ENCODE peak calls at places on chromosome 7, in ten cellular contexts. E is AG04450, Q is endodermal cell, I is fibroblast of villous mesenchyme, P is colonic mucosa, U is mammary epithelial cell, D is GM13977, H is adrenal gland, T is Peyer's patch, B is vagina. N is an unnamed sample.

GRCh38 chr7:35647171-35647574 is 47.8 kb downstream of the HERPUD2 start:
- DNase-seq in T (no peak), B (no peak), D (no peak), Q (peak; percentile 86), I (peak; percentile 54), H (peak; percentile 45), E (no peak), U (no peak), P (no peak), N (peak; percentile 39)

GRCh38 chr7:158569858-158570239 is 17.8 kb downstream of the PTPRN2 start:
- DNase-seq in E (no peak), H (no peak), D (no peak), P (no peak), U (no peak), I (no peak), B (no peak), Q (peak; percentile 77), T (no peak), N (no peak)

GRCh38 chr7:81439591-81439990 is 330.3 kb downstream of the HGF start:
- DNase-seq in Q (no peak), U (peak; percentile 7), E (no peak), T (no peak), B (no peak), D (no peak), H (no peak), P (no peak), I (peak; percentile 11), N (no peak)

GRCh38 chr7:49791089-49791741 is 17.8 kb downstream of the VWC2 start:
- DNase-seq in U (no peak), B (no peak), D (peak; percentile 65), Q (peak; percentile 82), P (peak; percentile 34), T (no peak), H (no peak), E (no peak), I (no peak), N (no peak)

GRCh38 chr7:80804581-80804980 is 114.3 kb downstream of the SEMA3C start:
- DNase-seq in I (no peak), U (no peak), B (no peak), H (no peak), E (no peak), Q (no peak), T (no peak), P (no peak), D (no peak), N (no peak)

GRCh38 chr7:78139335-78139734 is 340.8 kb downstream of the PHTF2 start:
- DNase-seq in I (peak; percentile 55), Q (no peak), U (no peak), P (no peak), E (no peak), D (no peak), T (no peak), B (no peak), H (peak; percentile 46), N (no peak)

GRCh38 chr7:42878303-42878702 is 33.6 kb downstream of the C7orf25 start:
- DNase-seq in E (no peak), I (no peak), T (no peak), P (no peak), U (no peak), H (no peak), B (no peak), Q (no peak), D (no peak), N (no peak)

GRCh38 chr7:68031180-68031943 is 1034.7 kb downstream of the TYW1 start:
- DNase-seq in P (no peak), U (no peak), T (no peak), I (no peak), Q (no peak), E (no peak), D (no peak), H (no peak), B (no peak), N (no peak)

GRCh38 chr7:23469150-23469960 is 936 bp downstream of the IGF2BP3 start:
- DNase-seq in U (peak; percentile 19), H (no peak), I (no peak), E (no peak), B (no peak), T (peak; percentile 52), P (no peak), Q (peak; percentile 69), D (peak; percentile 58), N (no peak)

GRCh38 chr7:82410461-82410860 is 33.1 kb downstream of the CACNA2D1 start:
- DNase-seq in T (no peak), P (no peak), U (peak; percentile 53), Q (no peak), B (no peak), I (no peak), E (no peak), H (peak; percentile 30), D (no peak), N (no peak)

GRCh38 chr7:86995814-86996213 is 63.6 kb downstream of the ELAPOR2 start:
- DNase-seq in E (no peak), H (no peak), Q (no peak), P (no peak), D (no peak), T (no peak), I (no peak), B (no peak), U (no peak), N (no peak)

GRCh38 chr7:132580717-132581285 is 4.5 kb upstream of the PLXNA4 start:
- DNase-seq in Q (peak; percentile 93), H (peak; percentile 51), D (peak; percentile 77), U (peak; percentile 39), T (peak; percentile 77), I (peak; percentile 79), P (peak; percentile 72), E (peak; percentile 36), B (peak; percentile 88), N (peak; percentile 84)

GRCh38 chr7:18896343-18896975 is 221.0 kb downstream of the TWIST1 start:
- DNase-seq in D (no peak), Q (no peak), B (no peak), U (no peak), P (no peak), I (no peak), T (no peak), H (no peak), E (no peak), N (no peak)

GRCh38 chr7:106068538-106068961 is 43.6 kb downstream of the SYPL1 start:
- DNase-seq in T (no peak), H (no peak), Q (no peak), I (no peak), B (no peak), P (no peak), E (no peak), U (no peak), D (no peak), N (no peak)

GRCh38 chr7:106068986-106069385 is 43.1 kb downstream of the SYPL1 start:
- DNase-seq in P (no peak), I (no peak), E (no peak), U (peak; percentile 62), B (no peak), Q (no peak), H (no peak), D (no peak), T (no peak), N (no peak)

GRCh38 chr7:106070201-106070551 is 41.9 kb downstream of the SYPL1 start:
- DNase-seq in D (no peak), Q (no peak), T (no peak), I (no peak), B (no peak), H (peak; percentile 49), U (peak; percentile 67), E (no peak), P (no peak), N (no peak)

GRCh38 chr7:106070567-106071254 is 41.4 kb downstream of the SYPL1 start:
- DNase-seq in Q (no peak), E (no peak), D (no peak), U (no peak), P (no peak), T (no peak), B (no peak), I (no peak), H (no peak), N (no peak)

DNA sequence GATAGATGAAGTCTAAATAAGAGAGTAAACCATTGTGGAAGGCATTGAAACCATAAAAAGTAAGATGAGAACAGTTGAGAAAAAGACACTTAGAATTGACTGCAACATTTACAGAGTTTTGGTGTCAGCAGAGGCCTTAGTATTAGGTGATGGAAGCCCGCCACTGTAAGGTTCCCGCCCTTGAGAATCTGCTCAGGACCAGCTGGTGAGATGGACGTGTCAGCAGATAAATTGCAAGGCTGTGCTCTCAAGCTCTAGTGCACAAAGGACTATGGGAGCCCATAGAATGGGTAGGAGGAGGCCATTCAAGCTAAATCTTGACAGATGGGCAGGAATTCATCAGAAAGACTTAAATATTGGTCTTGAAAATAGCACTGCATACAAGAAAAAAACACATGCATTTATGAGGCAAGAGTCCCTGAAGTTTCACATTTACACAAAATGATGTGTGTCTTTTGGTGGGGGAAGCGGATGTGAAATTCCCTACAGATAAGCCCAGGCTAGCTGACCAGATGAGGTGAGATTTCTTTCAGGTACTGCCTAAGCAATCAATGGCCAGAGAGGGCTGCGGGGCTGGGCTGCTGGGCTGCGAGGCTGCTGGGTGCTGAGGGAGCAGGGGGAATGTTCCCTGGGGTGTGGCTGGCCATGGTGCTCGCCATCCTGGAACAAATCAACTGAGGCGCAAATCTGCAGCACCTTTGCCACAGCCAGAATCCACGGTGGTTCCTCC is 42.5 kb downstream of the SYPL1 start:
- DNase-seq in T (no peak), I (no peak), E (no peak), B (no peak), H (no peak), P (no peak), D (no peak), U (no peak), Q (no peak), N (no peak)
- TF ChIP-seq CTCF in T (no peak), I (no peak), E (no peak), B (no peak), H (no peak), P (no peak), D (no peak), U (no peak), Q (no peak), N (no peak)

GRCh38 chr7:17103984-17104383 is 194.5 kb upstream of the AHR start:
- DNase-seq in U (no peak), H (no peak), B (no peak), D (no peak), Q (no peak), I (peak; percentile 4), P (no peak), T (no peak), E (no peak), N (peak; percentile 25)
- TF ChIP-seq CTCF in U (no peak), H (no peak), B (no peak), D (no peak), Q (no peak), I (no peak), P (no peak), T (no peak), E (no peak), N (no peak)

DNA sequence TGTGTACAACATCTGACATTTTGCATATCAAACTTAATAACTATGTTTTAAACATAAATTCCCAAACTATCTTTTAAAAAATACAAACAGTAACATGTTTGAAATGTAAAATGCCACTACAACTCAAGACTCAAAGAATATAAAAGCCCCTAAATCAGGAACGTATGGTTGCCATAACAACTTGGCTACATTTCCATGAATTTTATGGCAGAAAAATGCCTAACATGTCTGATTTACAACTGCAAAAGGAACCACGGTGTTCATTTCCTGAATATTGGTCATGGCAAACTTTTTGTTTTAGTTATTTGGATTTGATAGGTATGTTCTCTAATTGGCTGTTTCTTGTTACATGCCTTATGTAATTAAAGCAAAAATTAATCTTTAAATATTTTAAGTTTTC is 2.0 kb downstream of the SOSTDC1 start:
- DNase-seq in P (no peak), I (no peak), E (no peak), H (no peak), D (no peak), Q (no peak), T (no peak), B (no peak), U (no peak), N (no peak)
- TF ChIP-seq CTCF in P (no peak), I (no peak), E (no peak), H (no peak), D (no peak), Q (no peak), T (no peak), B (no peak), U (no peak), N (no peak)

GRCh38 chr7:79502151-79502550 is 48.7 kb upstream of the MAGI2 start:
- DNase-seq in H (no peak), U (no peak), D (no peak), E (no peak), P (no peak), I (no peak), Q (no peak), T (no peak), B (no peak), N (no peak)
- TF ChIP-seq CTCF in H (no peak), U (peak; percentile 68), D (no peak), E (no peak), P (peak; percentile 30), I (peak; percentile 37), Q (peak; percentile 71), T (peak; percentile 48), B (no peak), N (peak; percentile 19)

N was measured in fibroblast of pulmonary artery.